ENCODE peak calls at places on chromosomes 1 and 21, in four cellular contexts. One of them, this sample, is unnamed.

GRCh38 chr1:7962636-7963377 is 1.3 kb downstream of the PARK7 start:
- DNase-seq in SK-N-SH: no peak
- DNase-seq in GM12878: no peak
- DNase-seq in HepG2: no peak
- DNase-seq in this sample: no peak

GRCh38 chr1:89041055-89041707 is 18.5 kb upstream of the GBP3 start:
- DNase-seq in SK-N-SH: no peak
- DNase-seq in GM12878: peak; percentile 70
- DNase-seq in HepG2: no peak
- DNase-seq in this sample: no peak

GRCh38 chr1:155974208-155975165 is 3.9 kb downstream of the ARHGEF2 start:
- DNase-seq in SK-N-SH: no peak
- DNase-seq in GM12878: no peak
- DNase-seq in HepG2: no peak
- DNase-seq in this sample: no peak

GRCh38 chr1:67241200-67241746 is 66.4 kb upstream of the IL12RB2 start:
- DNase-seq in SK-N-SH: no peak
- DNase-seq in GM12878: peak; percentile 27
- DNase-seq in HepG2: no peak
- DNase-seq in this sample: no peak

GRCh38 chr1:228998179-228998578 is 262.9 kb downstream of the RHOU start:
- DNase-seq in SK-N-SH: no peak
- DNase-seq in GM12878: no peak
- DNase-seq in HepG2: no peak
- DNase-seq in this sample: no peak

GRCh38 chr1:32769524-32770220 is 47.5 kb downstream of the YARS1 start:
- DNase-seq in SK-N-SH: no peak
- DNase-seq in GM12878: no peak
- DNase-seq in HepG2: no peak
- DNase-seq in this sample: peak; percentile 45

GRCh38 chr1:228046421-228047182 is 35.9 kb upstream of the ARF1 start:
- DNase-seq in SK-N-SH: no peak
- DNase-seq in GM12878: no peak
- DNase-seq in HepG2: no peak
- DNase-seq in this sample: no peak

GRCh38 chr1:185054365-185055060 is 9.2 kb downstream of the RNF2 start:
- DNase-seq in SK-N-SH: no peak
- DNase-seq in GM12878: no peak
- DNase-seq in HepG2: no peak
- DNase-seq in this sample: no peak

GRCh38 chr1:214422137-214422671 is 129.2 kb downstream of the PTPN14 start:
- DNase-seq in SK-N-SH: no peak
- DNase-seq in GM12878: no peak
- DNase-seq in HepG2: no peak
- DNase-seq in this sample: no peak

GRCh38 chr1:201344206-201345080 is 33.0 kb downstream of the TNNT2 start:
- DNase-seq in SK-N-SH: no peak
- DNase-seq in GM12878: no peak
- DNase-seq in HepG2: no peak
- DNase-seq in this sample: no peak

GRCh38 chr1:153968000-153968363 is 280 bp downstream of the CREB3L4 start:
- DNase-seq in SK-N-SH: peak; percentile 29
- DNase-seq in GM12878: no peak
- DNase-seq in HepG2: no peak
- DNase-seq in this sample: no peak

GRCh38 chr1:195979646-195980045 is 628.6 kb downstream of the KCNT2 start:
- DNase-seq in SK-N-SH: no peak
- DNase-seq in GM12878: no peak
- DNase-seq in HepG2: no peak
- DNase-seq in this sample: no peak

GRCh38 chr1:215793210-215793609 is 226.1 kb downstream of the KCTD3 start:
- DNase-seq in SK-N-SH: no peak
- DNase-seq in GM12878: no peak
- DNase-seq in HepG2: no peak
- DNase-seq in this sample: no peak

GRCh38 chr1:154198756-154199562 is 7.1 kb upstream of the TPM3 start:
- DNase-seq in SK-N-SH: peak; percentile 78
- DNase-seq in GM12878: no peak
- DNase-seq in HepG2: peak; percentile 71
- DNase-seq in this sample: peak; percentile 77

GRCh38 chr21:37566790-37567725 is 200.5 kb downstream of the DYRK1A start:
- DNase-seq in SK-N-SH: no peak
- DNase-seq in GM12878: no peak
- DNase-seq in HepG2: no peak
- DNase-seq in this sample: peak; percentile 63

GRCh38 chr1:187374130-187374529 is 545.4 kb downstream of the PLA2G4A start:
- DNase-seq in SK-N-SH: no peak
- DNase-seq in GM12878: no peak
- DNase-seq in HepG2: no peak
- DNase-seq in this sample: no peak

GRCh38 chr1:228338521-228339051 is 68.0 kb downstream of the TRIM11 start:
- DNase-seq in SK-N-SH: no peak
- DNase-seq in GM12878: no peak
- DNase-seq in HepG2: no peak
- DNase-seq in this sample: no peak

GRCh38 chr1:188949701-188950100 is 1528.0 kb downstream of the BRINP3 start:
- DNase-seq in SK-N-SH: no peak
- DNase-seq in GM12878: no peak
- DNase-seq in HepG2: no peak
- DNase-seq in this sample: no peak

GRCh38 chr1:93666613-93667384 is 14.8 kb downstream of the BCAR3 start:
- DNase-seq in SK-N-SH: no peak
- DNase-seq in GM12878: no peak
- DNase-seq in HepG2: no peak
- DNase-seq in this sample: no peak

GRCh38 chr1:207711285-207711684 is 40.6 kb upstream of the CD46 start:
- DNase-seq in SK-N-SH: no peak
- DNase-seq in GM12878: no peak
- DNase-seq in HepG2: peak; percentile 20
- DNase-seq in this sample: no peak

GRCh38 chr1:25641931-25642611 is 25.5 kb downstream of the MAN1C1 start:
- DNase-seq in SK-N-SH: no peak
- DNase-seq in GM12878: no peak
- DNase-seq in HepG2: no peak
- DNase-seq in this sample: no peak

GRCh38 chr21:25283720-25284119 is 323.6 kb downstream of the MRPL39 start:
- DNase-seq in SK-N-SH: no peak
- DNase-seq in GM12878: no peak
- DNase-seq in HepG2: peak; percentile 0
- DNase-seq in this sample: no peak

GRCh38 chr1:56429288-56429687 is 150.1 kb downstream of the PLPP3 start:
- DNase-seq in SK-N-SH: no peak
- DNase-seq in GM12878: no peak
- DNase-seq in HepG2: no peak
- DNase-seq in this sample: no peak

GRCh38 chr1:150548324-150548631 is 930 bp upstream of the ADAMTSL4 start:
- DNase-seq in SK-N-SH: no peak
- DNase-seq in GM12878: no peak
- DNase-seq in HepG2: no peak
- DNase-seq in this sample: no peak

GRCh38 chr21:38343691-38344090 is 86.9 kb downstream of the KCNJ15 start:
- DNase-seq in SK-N-SH: no peak
- DNase-seq in GM12878: no peak
- DNase-seq in HepG2: no peak
- DNase-seq in this sample: no peak

GRCh38 chr1:198295186-198295585 is 138.4 kb downstream of the NEK7 start:
- DNase-seq in SK-N-SH: no peak
- DNase-seq in GM12878: no peak
- DNase-seq in HepG2: no peak
- DNase-seq in this sample: no peak

GRCh38 chr1:52191395-52191965 is 49.6 kb downstream of the ZFYVE9 start:
- DNase-seq in SK-N-SH: no peak
- DNase-seq in GM12878: no peak
- DNase-seq in HepG2: no peak
- DNase-seq in this sample: no peak

GRCh38 chr1:220315070-220315839 is 43.0 kb upstream of the RAB3GAP2 start:
- DNase-seq in SK-N-SH: no peak
- DNase-seq in GM12878: no peak
- DNase-seq in HepG2: no peak
- DNase-seq in this sample: no peak

GRCh38 chr1:26915204-26915842 is 1.5 kb upstream of the NR0B2 start:
- DNase-seq in SK-N-SH: no peak
- DNase-seq in GM12878: no peak
- DNase-seq in HepG2: peak; percentile 56
- DNase-seq in this sample: no peak

GRCh38 chr1:46581685-46582455 is 22.2 kb downstream of the MKNK1 start:
- DNase-seq in SK-N-SH: no peak
- DNase-seq in GM12878: no peak
- DNase-seq in HepG2: no peak
- DNase-seq in this sample: no peak

DNA sequence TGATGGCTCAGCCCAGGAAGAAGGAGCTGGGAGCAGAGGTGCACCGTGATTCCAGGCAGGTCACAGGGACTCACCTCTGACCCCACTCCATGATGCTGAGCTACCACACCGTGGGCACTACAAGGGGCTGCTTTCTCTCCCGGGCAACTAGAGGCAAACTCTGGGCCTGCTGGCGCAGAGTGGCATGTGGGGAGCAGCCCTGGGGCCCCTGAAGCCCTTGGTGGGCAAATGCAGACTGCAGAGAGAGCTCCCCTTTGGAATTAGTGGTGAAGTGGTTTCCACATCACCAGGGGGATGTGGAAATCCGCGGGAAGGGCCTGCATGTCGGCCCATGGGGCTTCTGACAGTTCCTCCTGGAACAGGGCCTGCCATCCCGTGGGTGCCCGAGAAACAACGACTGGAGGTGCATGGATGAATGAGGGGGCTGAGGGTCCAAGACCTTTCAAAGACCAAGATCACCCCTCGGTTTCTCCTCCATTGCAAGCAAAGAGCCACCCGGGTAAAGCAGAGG is 11.8 kb upstream of the MMEL1 start:
- DNase-seq in SK-N-SH: no peak
- DNase-seq in GM12878: no peak
- DNase-seq in HepG2: no peak
- DNase-seq in this sample: no peak
- H3K4me2 ChIP-seq in SK-N-SH: no peak overlapping the region
- H3K4me2 ChIP-seq in GM12878: no peak overlapping the region
- H3K4me2 ChIP-seq in HepG2: no peak overlapping the region
- H3K4me2 ChIP-seq in this sample: no peak overlapping the region

GRCh38 chr1:145847827-145848226 is 2.4 kb downstream of the NUDT17 start:
- DNase-seq in SK-N-SH: no peak
- DNase-seq in GM12878: no peak
- DNase-seq in HepG2: no peak
- DNase-seq in this sample: no peak

GRCh38 chr1:145845144-145845513 is 301 bp upstream of the NUDT17 start:
- DNase-seq in SK-N-SH: no peak
- DNase-seq in GM12878: peak; percentile 79
- DNase-seq in HepG2: no peak
- DNase-seq in this sample: peak; percentile 29

GRCh38 chr1:145846191-145846590 is 761 bp downstream of the NUDT17 start:
- DNase-seq in SK-N-SH: peak; percentile 81
- DNase-seq in GM12878: no peak
- DNase-seq in HepG2: peak; percentile 23
- DNase-seq in this sample: peak; percentile 74

GRCh38 chr1:145849356-145850165 is 4.1 kb downstream of the NUDT17 start:
- DNase-seq in SK-N-SH: peak; percentile 55
- DNase-seq in GM12878: no peak
- DNase-seq in HepG2: no peak
- DNase-seq in this sample: peak; percentile 37

GRCh38 chr1:145845514-145846161 is at the start of gene NUDT17:
- DNase-seq in SK-N-SH: peak; percentile 90
- DNase-seq in GM12878: no peak
- DNase-seq in HepG2: peak; percentile 52
- DNase-seq in this sample: peak; percentile 82
- TF ChIP-seq FOXM1 in SK-N-SH: no peak
- TF ChIP-seq FOXM1 in GM12878: peak; percentile 39
- TF ChIP-seq FOXM1 in HepG2: no peak
- TF ChIP-seq FOXM1 in this sample: no peak

DNA sequence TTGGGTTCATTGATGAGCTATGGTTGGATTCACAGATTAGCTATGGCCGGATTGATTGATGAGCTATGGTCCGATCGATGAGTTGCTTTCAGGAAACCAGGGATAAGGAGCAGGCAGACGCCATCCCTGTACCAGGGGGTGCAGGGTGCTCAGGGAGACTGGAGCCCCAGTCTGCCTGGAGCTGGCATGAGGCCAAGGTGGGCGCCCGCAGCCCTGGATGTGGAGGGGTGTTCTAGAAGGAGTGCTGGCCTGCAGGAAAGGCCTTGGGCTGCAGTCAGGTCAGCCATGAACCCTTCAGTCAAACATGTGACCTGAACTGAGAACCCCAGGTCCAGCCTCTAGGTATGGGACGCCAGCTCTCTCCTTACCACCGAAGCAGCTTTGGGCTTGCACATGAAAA is 172.7 kb upstream of the ARHGEF16 start:
- DNase-seq in SK-N-SH: no peak
- DNase-seq in GM12878: no peak
- DNase-seq in HepG2: no peak
- DNase-seq in this sample: no peak
- H3K4me2 ChIP-seq in SK-N-SH: no peak overlapping the region
- H3K4me2 ChIP-seq in GM12878: no peak overlapping the region
- H3K4me2 ChIP-seq in HepG2: no peak overlapping the region
- H3K4me2 ChIP-seq in this sample: no peak overlapping the region

DNA sequence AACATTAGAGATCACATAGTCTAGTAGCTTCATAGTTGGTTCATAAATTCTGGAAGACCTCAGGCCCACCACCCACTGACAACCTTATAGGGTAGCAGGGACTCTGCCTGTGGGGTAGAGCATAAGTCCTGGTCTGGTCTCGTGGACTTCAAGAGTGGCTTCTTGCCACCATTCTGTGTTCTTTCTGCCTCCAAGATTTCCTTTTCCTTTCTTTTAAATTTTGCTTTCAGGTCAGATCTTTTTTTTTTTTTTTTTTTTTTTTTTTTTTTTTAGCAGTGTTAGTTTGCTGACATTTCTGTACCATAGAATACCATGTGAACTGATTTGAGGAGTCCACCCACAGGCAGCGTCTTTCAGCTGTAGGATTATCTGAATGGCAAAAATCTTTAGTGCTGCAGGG is 28.5 kb downstream of the MTR start:
- DNase-seq in SK-N-SH: no peak
- DNase-seq in GM12878: no peak
- DNase-seq in HepG2: no peak
- DNase-seq in this sample: no peak
- TF ChIP-seq FOXM1 in SK-N-SH: no peak
- TF ChIP-seq FOXM1 in GM12878: no peak
- TF ChIP-seq FOXM1 in HepG2: no peak
- TF ChIP-seq FOXM1 in this sample: no peak

GRCh38 chr1:11878081-11878890 is 19.5 kb upstream of the NPPB start:
- DNase-seq in SK-N-SH: no peak
- DNase-seq in GM12878: no peak
- DNase-seq in HepG2: no peak
- DNase-seq in this sample: no peak
- H3K4me2 ChIP-seq in SK-N-SH: no peak overlapping the region
- H3K4me2 ChIP-seq in GM12878: no peak overlapping the region
- H3K4me2 ChIP-seq in HepG2: no peak overlapping the region
- H3K4me2 ChIP-seq in this sample: no peak overlapping the region

GRCh38 chr1:221841291-221841982 is 99.5 kb upstream of the DUSP10 start:
- DNase-seq in SK-N-SH: no peak
- DNase-seq in GM12878: no peak
- DNase-seq in HepG2: no peak
- DNase-seq in this sample: no peak
- TF ChIP-seq FOXM1 in SK-N-SH: no peak
- TF ChIP-seq FOXM1 in GM12878: no peak
- TF ChIP-seq FOXM1 in HepG2: no peak
- TF ChIP-seq FOXM1 in this sample: no peak

This sample was measured in K562.